ENCODE peak calls at places on chromosomes 6 and 20, in eight cellular contexts. G is vagina, V is spleen, W is breast epithelium, B is HCT116, D is endothelial cell of umbilical vein, K is stomach, F is K562. Z is an unnamed sample. For H3K4me1, the result is how much of the 10 kb centered on the place peaks cover.

GRCh38 chr6:157558049-157558448 is 177.1 kb downstream of the ZDHHC14 start:
- DNase-seq in G (peak), V (no peak), K (no peak), F (no peak), B (no peak), W (no peak), D (no peak), Z (no peak)

GRCh38 chr6:134826889-134827737 is 122.8 kb downstream of the ALDH8A1 start:
- DNase-seq in F (no peak), W (peak), B (no peak), K (peak), V (no peak), G (peak), D (no peak), Z (peak)

GRCh38 chr20:38255389-38255788 is 5.1 kb downstream of the KIAA1755 start:
- DNase-seq in G (no peak), W (no peak), B (no peak), V (no peak), K (no peak), D (no peak), F (no peak), Z (peak)

GRCh38 chr6:112780498-112781096 is 433.5 kb downstream of the RFPL4B start:
- DNase-seq in K (peak), B (peak), F (peak), W (peak), D (peak), V (no peak), G (no peak), Z (peak)

GRCh38 chr6:27777614-27778355 is 134.4 kb downstream of the OR2B2 start:
- DNase-seq in F (peak), B (no peak), V (no peak), G (no peak), D (no peak), W (no peak), K (no peak), Z (no peak)

GRCh38 chr6:135311446-135312200 is 130.5 kb downstream of the MYB start:
- DNase-seq in W (no peak), D (no peak), G (no peak), F (no peak), V (no peak), K (no peak), B (no peak), Z (no peak)

GRCh38 chr20:21516861-21517565 is 3.1 kb upstream of the NKX2-2 start:
- DNase-seq in W (no peak), D (no peak), V (no peak), K (no peak), G (no peak), B (no peak), F (no peak), Z (no peak)

GRCh38 chr20:17026346-17026745 is 200.5 kb upstream of the PCSK2 start:
- DNase-seq in B (no peak), V (no peak), W (no peak), D (no peak), K (no peak), F (no peak), G (no peak), Z (no peak)

GRCh38 chr6:154555075-154555677 is 44.7 kb upstream of the CNKSR3 start:
- DNase-seq in K (no peak), B (no peak), W (no peak), G (no peak), F (no peak), V (no peak), D (peak), Z (no peak)

GRCh38 chr6:158043586-158044524 is 62.2 kb downstream of the SYNJ2 start:
- DNase-seq in F (no peak), B (no peak), G (no peak), K (peak), V (no peak), W (no peak), D (no peak), Z (peak)

GRCh38 chr20:13037727-13038126 is 29.0 kb downstream of the SPTLC3 start:
- DNase-seq in G (no peak), B (no peak), K (no peak), D (no peak), F (no peak), W (no peak), V (no peak), Z (no peak)

GRCh38 chr20:20261159-20261558 is 106.7 kb upstream of the INSM1 start:
- DNase-seq in W (no peak), V (no peak), K (no peak), B (no peak), F (no peak), D (no peak), G (no peak), Z (no peak)

GRCh38 chr6:137808191-137808590 is 58.9 kb upstream of the TNFAIP3 start:
- DNase-seq in D (peak), K (no peak), G (no peak), V (no peak), W (no peak), B (no peak), F (no peak), Z (no peak)

GRCh38 chr20:3993109-3993508 is 22.2 kb downstream of the RNF24 start:
- DNase-seq in V (no peak), F (no peak), K (no peak), D (no peak), G (no peak), W (no peak), B (no peak), Z (no peak)

GRCh38 chr20:59805266-59805665 is 128.2 kb downstream of the SYCP2 start:
- DNase-seq in G (peak), K (peak), V (peak), F (no peak), B (no peak), D (no peak), W (no peak), Z (no peak)

GRCh38 chr20:7656662-7657061 is 283.6 kb downstream of the HAO1 start:
- DNase-seq in G (no peak), K (no peak), B (no peak), D (no peak), V (no peak), W (no peak), F (no peak), Z (no peak)

GRCh38 chr6:146913842-146914562 is 290.2 kb upstream of the STXBP5 start:
- DNase-seq in V (peak), B (peak), F (peak), W (peak), K (peak), G (no peak), D (peak), Z (peak)

GRCh38 chr6:24026050-24026449 is 100.0 kb upstream of the NRSN1 start:
- DNase-seq in V (no peak), W (no peak), B (no peak), G (no peak), D (no peak), K (no peak), F (no peak), Z (no peak)

GRCh38 chr20:36061754-36062153 is 92.8 kb upstream of the EPB41L1 start:
- DNase-seq in W (no peak), F (no peak), V (no peak), D (no peak), G (no peak), K (no peak), B (no peak), Z (no peak)

GRCh38 chr20:1841554-1842140 is 53.6 kb upstream of the SIRPA start:
- DNase-seq in B (no peak), V (no peak), F (no peak), D (no peak), K (no peak), W (peak), G (no peak), Z (peak)

GRCh38 chr20:24701668-24702067 is 232.2 kb downstream of the SYNDIG1 start:
- DNase-seq in W (peak), F (no peak), K (no peak), V (no peak), B (no peak), D (no peak), G (no peak), Z (no peak)

GRCh38 chr6:17207281-17207680 is 73.9 kb upstream of the RBM24 start:
- DNase-seq in W (no peak), G (no peak), D (no peak), V (no peak), B (no peak), F (no peak), K (no peak), Z (no peak)

GRCh38 chr6:143596857-143597256 is 80.9 kb upstream of the PHACTR2 start:
- DNase-seq in G (no peak), D (no peak), F (no peak), W (no peak), K (no peak), V (no peak), B (no peak), Z (peak)

GRCh38 chr6:157272866-157273755 is 50.2 kb downstream of the TMEM242 start:
- DNase-seq in F (peak), G (peak), W (no peak), V (peak), D (no peak), K (no peak), B (no peak), Z (no peak)

GRCh38 chr20:46994341-46994740 is 99.7 kb downstream of the EYA2 start:
- DNase-seq in D (no peak), K (peak), W (peak), G (no peak), B (no peak), F (no peak), V (peak), Z (no peak)

GRCh38 chr6:72646604-72647485 is 25.0 kb downstream of the KCNQ5 start:
- DNase-seq in K (no peak), B (no peak), V (no peak), W (no peak), G (no peak), F (no peak), D (no peak), Z (no peak)

GRCh38 chr6:44446626-44447297 is 59.3 kb downstream of the CDC5L start:
- DNase-seq in B (no peak), F (no peak), K (no peak), W (no peak), G (no peak), D (no peak), V (no peak), Z (no peak)

DNA sequence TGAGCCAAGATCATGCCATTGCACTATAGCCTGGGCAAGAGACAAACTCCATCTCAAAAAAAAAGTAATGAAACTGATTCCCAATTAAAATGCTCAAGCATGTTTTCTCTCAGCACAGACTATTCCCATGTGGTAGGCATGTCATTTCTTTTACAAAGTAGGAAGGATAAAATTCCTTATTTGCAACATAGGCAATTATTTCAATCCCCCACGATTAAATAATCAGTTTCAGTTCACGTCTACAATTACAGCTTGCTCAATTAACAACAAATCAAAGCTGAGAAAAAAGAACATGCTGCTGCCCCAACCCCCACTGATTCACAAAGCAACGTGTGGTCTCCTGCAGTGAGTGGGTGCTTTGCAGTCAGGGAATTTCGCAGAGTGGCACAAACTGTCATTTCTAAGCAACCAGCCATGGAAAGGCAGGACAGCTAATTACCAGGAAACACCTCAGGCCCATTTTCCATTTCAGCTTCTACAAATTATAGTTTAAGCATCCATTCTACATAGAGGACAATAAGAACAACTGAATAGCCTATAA is 17.0 kb downstream of the RNASET2 start:
- DNase-seq in K (no peak), G (peak), D (no peak), W (no peak), F (no peak), B (no peak), V (no peak), Z (no peak)
- H3K4me3 ChIP-seq in K (no peak), G (no peak), D (no peak), W (no peak), F (no peak), B (no peak), V (no peak), Z (no peak)

DNA sequence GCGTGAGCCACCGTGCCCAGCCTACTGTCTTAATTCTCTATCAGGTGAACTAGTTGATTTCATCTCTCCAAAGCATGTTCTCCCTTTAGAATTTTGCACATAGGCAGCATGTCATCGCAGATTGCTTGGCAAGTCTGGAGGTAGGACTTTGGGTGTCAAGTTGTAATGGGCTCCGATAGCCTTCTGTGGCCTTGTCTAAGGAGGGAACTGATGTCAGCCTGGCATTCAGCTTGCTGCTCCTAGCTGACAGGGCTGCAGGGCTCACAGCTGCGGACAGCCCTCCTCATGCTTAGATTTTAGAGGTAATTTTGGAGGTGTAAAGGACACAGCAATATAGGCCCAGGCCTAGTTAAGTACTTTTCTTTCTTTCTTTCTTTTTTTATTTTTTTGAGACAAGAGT is 11.3 kb downstream of the CHMP4B start:
- DNase-seq in D (no peak), K (no peak), V (no peak), B (no peak), G (no peak), F (no peak), W (no peak), Z (no peak)
- H3K4me1 ChIP-seq in D (under half), K (under half), V (under half), B (under half), G (half or more), F (under half), W (under half), Z (under half)

GRCh38 chr6:31575335-31575901 is at the start of gene TNF:
- DNase-seq in F (no peak), B (no peak), D (no peak), G (no peak), V (peak), K (peak), W (peak), Z (peak)
- TF ChIP-seq POLR2AphosphoS5 in F (no peak), B (no peak), D (no peak), G (no peak), V (peak), K (no peak), W (no peak), Z (peak)

DNA sequence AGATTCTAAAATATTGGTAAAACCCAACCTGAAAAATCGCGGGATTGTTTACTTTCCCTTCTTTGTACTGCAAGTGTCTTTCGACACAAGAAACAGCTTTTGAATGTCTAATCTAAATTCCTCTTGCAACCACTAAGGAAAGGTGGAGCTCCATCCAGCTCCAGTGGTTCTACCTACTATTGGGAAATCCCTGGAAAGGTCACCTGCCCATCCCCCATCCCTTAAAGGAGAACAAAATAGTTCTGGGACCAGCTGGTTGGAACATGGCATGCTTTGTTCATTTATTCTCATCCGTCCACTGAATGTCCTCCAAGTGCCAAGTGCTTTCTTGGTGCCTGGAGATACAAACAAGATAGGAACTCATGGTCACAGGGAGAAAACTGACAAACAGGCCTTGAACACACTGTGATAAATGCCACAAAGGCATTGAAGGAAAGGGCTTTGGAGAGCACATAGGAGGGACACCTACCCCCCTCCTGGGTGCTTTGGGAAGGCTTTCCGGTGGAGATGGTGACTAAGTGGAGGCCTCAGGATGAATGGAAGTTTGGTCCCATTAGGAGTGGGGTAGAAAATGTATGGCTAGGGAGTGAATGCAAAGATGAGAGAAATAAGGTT is 2.3 kb upstream of the CITED2 start:
- DNase-seq in K (peak), F (no peak), G (no peak), B (no peak), D (peak), W (peak), V (no peak), Z (peak)
- H3K4me3 ChIP-seq in K (peak), F (peak), G (peak), B (peak), D (no peak), W (peak), V (peak), Z (peak)

DNA sequence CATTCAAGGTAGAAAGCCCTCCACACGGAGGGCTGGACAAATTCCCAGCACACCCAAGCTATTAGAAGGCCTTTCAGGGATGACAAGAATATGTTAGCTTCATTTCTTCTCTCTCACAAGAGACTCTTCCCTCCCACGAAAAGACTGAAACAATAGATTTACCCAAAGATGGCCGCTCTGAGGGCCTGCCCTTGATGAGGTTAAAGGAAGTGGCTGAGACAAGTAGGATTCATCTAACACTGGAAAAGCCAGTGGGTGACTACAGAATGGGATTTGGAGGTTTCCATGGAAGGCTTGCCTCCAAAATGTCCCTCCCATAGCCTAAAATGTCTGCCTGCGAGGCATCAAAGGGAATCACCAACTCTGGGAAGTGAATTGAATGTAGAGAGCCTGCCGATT is 277.6 kb downstream of the CLIC5 start:
- DNase-seq in W (no peak), G (no peak), K (no peak), F (no peak), V (no peak), B (no peak), D (no peak), Z (no peak)
- H3K4me1 ChIP-seq in W (under half), G (under half), K (under half), F (under half), V (under half), B (under half), D (under half), Z (under half)

DNA sequence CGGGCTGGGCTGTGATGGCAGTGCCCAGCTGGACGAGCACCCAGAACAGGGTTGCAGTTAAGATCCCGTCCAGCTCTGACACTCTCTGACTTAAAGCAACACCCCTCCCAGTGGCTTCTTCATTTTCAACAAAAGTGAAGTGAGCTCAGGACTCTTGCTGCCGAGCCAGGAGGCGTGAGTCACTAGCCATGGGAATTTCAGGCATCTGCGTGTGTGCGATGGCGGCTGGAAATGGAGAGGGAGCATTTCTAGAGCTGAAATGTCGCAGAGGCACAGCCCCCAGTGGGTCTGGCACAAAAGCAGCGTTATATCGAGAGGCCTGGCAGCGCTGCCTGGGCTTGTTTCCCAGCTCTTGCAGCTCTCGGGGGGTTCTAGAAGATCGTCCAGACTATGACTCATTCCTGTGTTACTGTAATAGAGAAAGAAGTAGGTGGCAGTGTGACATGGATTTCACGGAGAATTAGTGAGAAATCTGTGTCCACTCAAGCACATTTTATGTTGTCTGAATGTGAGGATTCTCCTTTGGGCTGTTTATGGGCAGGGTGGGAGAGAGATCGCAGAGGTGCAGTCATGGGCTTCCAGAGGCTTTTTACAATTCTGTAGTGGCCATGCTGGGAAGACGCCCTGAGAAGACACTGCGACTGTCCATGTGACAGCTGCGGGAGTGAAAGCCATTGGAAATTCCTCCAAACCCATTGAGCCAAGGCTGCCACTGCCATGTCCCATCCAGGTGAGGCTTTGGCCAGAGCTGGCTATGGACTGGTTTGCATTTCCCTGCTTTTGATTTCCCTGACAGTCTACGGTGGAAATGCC is 216.7 kb upstream of the ECI2 start:
- DNase-seq in D (peak), V (no peak), K (peak), W (peak), G (peak), F (no peak), B (peak), Z (peak)
- TF ChIP-seq POLR2AphosphoS5 in D (no peak), V (no peak), K (no peak), W (peak), G (peak), F (no peak), B (no peak), Z (peak)

DNA sequence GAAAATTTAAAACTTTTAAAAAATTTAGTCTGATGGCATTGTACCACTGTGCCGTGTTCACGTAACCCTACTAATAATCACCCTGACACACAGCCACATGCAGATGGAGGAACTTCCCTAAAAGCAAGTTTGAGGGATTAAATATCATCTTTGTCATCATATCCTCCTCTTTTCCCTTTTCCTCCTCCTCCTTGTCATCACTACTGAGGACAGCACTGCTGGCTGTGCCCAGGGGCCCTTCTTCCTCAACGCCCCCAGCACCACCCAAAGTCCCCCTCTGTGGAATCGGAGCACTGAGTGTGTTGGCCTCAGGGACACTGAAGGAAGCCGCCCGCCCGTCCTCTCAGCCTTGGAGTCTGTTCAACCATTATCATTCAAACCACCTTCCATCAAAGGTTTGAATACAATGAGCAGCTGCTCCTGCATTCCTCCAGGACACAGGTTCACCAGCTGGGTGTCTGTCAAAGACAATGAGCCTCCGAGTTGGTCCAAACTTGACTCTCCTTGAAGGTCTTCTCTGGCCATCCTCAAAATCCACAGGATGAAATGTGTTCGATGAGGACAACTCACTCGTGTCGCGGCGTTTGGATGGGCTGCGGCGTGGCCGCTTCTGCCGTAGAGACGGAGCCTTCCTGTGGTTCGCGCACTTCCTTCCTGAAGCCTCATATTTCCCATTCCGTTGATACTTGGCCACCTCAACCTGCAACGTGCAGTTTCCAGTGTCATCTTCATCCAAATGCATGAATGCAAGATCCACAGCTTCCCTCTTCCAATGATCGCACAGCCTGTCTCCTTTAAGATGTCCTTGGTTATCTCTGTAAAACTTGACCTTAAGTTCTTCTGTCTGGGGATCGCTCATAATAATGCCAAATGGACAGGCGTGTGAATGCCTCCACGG is 23.3 kb downstream of the NQO2 start:
- DNase-seq in K (no peak), W (no peak), V (peak), D (no peak), B (no peak), F (no peak), G (no peak), Z (no peak)
- H3K4me3 ChIP-seq in K (peak), W (peak), V (peak), D (no peak), B (no peak), F (peak), G (peak), Z (peak)

GRCh38 chr6:15419493-15419892 is 173.6 kb downstream of the JARID2 start:
- DNase-seq in V (no peak), W (no peak), D (no peak), F (no peak), B (no peak), K (no peak), G (no peak), Z (no peak)
- H3K4me1 ChIP-seq in V (under half), W (under half), D (under half), F (under half), B (under half), K (under half), G (under half), Z (under half)

GRCh38 chr6:31172973-31173384 is 2.5 kb upstream of the POU5F1 start:
- DNase-seq in B (no peak), W (no peak), F (no peak), D (no peak), G (no peak), K (no peak), V (no peak), Z (no peak)
- TF ChIP-seq POLR2AphosphoS5 in B (no peak), W (no peak), F (no peak), D (no peak), G (no peak), K (no peak), V (no peak), Z (no peak)

Z was measured in sigmoid colon.